ENCODE peak calls at places on chromosomes 2 and 18, in four cellular contexts. One of them, this sample, is unnamed.
A peak's percentile ranks its signal among the peaks of the same experiment; 100 is the strongest.

GRCh38 chr2:217124050-217124449 is 264.2 kb upstream of the TNP1 start:
- DNase-seq in stimulated activated CD4-positive, alpha-beta T cell treated with anti-CD3 and anti-CD28 coated beads, TNF-alpha, amount 100 ng/mL, for 48 hours: no peak
- DNase-seq in uterus: no peak
- DNase-seq in ovary: no peak
- DNase-seq in this sample: no peak

GRCh38 chr2:237141556-237141955 is 55.9 kb downstream of the COPS8 start:
- DNase-seq in stimulated activated CD4-positive, alpha-beta T cell treated with anti-CD3 and anti-CD28 coated beads, TNF-alpha, amount 100 ng/mL, for 48 hours: no peak
- DNase-seq in uterus: peak; percentile 73
- DNase-seq in ovary: no peak
- DNase-seq in this sample: peak; percentile 19

GRCh38 chr2:186496401-186496800 is 10.3 kb downstream of the ZC3H15 start:
- DNase-seq in stimulated activated CD4-positive, alpha-beta T cell treated with anti-CD3 and anti-CD28 coated beads, TNF-alpha, amount 100 ng/mL, for 48 hours: no peak
- DNase-seq in uterus: no peak
- DNase-seq in ovary: no peak
- DNase-seq in this sample: no peak

GRCh38 chr2:40251146-40251545 is 200.7 kb downstream of the SLC8A1 start:
- DNase-seq in uterus: no peak
- DNase-seq in ovary: no peak
- DNase-seq in stimulated activated CD4-positive, alpha-beta T cell treated with anti-CD3 and anti-CD28 coated beads, TNF-alpha, amount 100 ng/mL, for 48 hours: no peak
- DNase-seq in this sample: no peak

GRCh38 chr2:221283896-221284295 is 288.2 kb downstream of the EPHA4 start:
- DNase-seq in stimulated activated CD4-positive, alpha-beta T cell treated with anti-CD3 and anti-CD28 coated beads, TNF-alpha, amount 100 ng/mL, for 48 hours: no peak
- DNase-seq in ovary: no peak
- DNase-seq in uterus: no peak
- DNase-seq in this sample: no peak

GRCh38 chr2:104939570-104940235 is 85.8 kb downstream of the POU3F3 start:
- DNase-seq in uterus: no peak
- DNase-seq in stimulated activated CD4-positive, alpha-beta T cell treated with anti-CD3 and anti-CD28 coated beads, TNF-alpha, amount 100 ng/mL, for 48 hours: no peak
- DNase-seq in ovary: no peak
- DNase-seq in this sample: no peak

GRCh38 chr2:179081954-179082353 is 32.0 kb upstream of the CCDC141 start:
- DNase-seq in ovary: no peak
- DNase-seq in uterus: no peak
- DNase-seq in stimulated activated CD4-positive, alpha-beta T cell treated with anti-CD3 and anti-CD28 coated beads, TNF-alpha, amount 100 ng/mL, for 48 hours: no peak
- DNase-seq in this sample: no peak

GRCh38 chr2:46749042-46749461 is 166.6 kb downstream of the MCFD2 start:
- DNase-seq in uterus: no peak
- DNase-seq in ovary: no peak
- DNase-seq in stimulated activated CD4-positive, alpha-beta T cell treated with anti-CD3 and anti-CD28 coated beads, TNF-alpha, amount 100 ng/mL, for 48 hours: no peak
- DNase-seq in this sample: no peak

GRCh38 chr2:188444106-188444835 is 152.6 kb downstream of the GULP1 start:
- DNase-seq in uterus: no peak
- DNase-seq in ovary: no peak
- DNase-seq in stimulated activated CD4-positive, alpha-beta T cell treated with anti-CD3 and anti-CD28 coated beads, TNF-alpha, amount 100 ng/mL, for 48 hours: no peak
- DNase-seq in this sample: no peak

GRCh38 chr18:923144-923543 is 18.5 kb downstream of the ADCYAP1 start:
- DNase-seq in ovary: no peak
- DNase-seq in stimulated activated CD4-positive, alpha-beta T cell treated with anti-CD3 and anti-CD28 coated beads, TNF-alpha, amount 100 ng/mL, for 48 hours: no peak
- DNase-seq in uterus: no peak
- DNase-seq in this sample: no peak

GRCh38 chr2:55137024-55137958 is 87.0 kb upstream of the RTN4 start:
- DNase-seq in uterus: no peak
- DNase-seq in ovary: no peak
- DNase-seq in stimulated activated CD4-positive, alpha-beta T cell treated with anti-CD3 and anti-CD28 coated beads, TNF-alpha, amount 100 ng/mL, for 48 hours: no peak
- DNase-seq in this sample: no peak

GRCh38 chr2:3034856-3035255 is 342.8 kb downstream of the EIPR1 start:
- DNase-seq in stimulated activated CD4-positive, alpha-beta T cell treated with anti-CD3 and anti-CD28 coated beads, TNF-alpha, amount 100 ng/mL, for 48 hours: no peak
- DNase-seq in uterus: no peak
- DNase-seq in ovary: no peak
- DNase-seq in this sample: peak; percentile 64

GRCh38 chr18:32879497-32879896 is 106.7 kb upstream of the KLHL14 start:
- DNase-seq in ovary: no peak
- DNase-seq in uterus: no peak
- DNase-seq in stimulated activated CD4-positive, alpha-beta T cell treated with anti-CD3 and anti-CD28 coated beads, TNF-alpha, amount 100 ng/mL, for 48 hours: no peak
- DNase-seq in this sample: no peak

GRCh38 chr2:219803294-219803693 is 175.9 kb downstream of the SLC4A3 start:
- DNase-seq in uterus: no peak
- DNase-seq in ovary: no peak
- DNase-seq in stimulated activated CD4-positive, alpha-beta T cell treated with anti-CD3 and anti-CD28 coated beads, TNF-alpha, amount 100 ng/mL, for 48 hours: no peak
- DNase-seq in this sample: no peak

This sample was measured in osteocyte.